ENCODE peak calls at places on chromosomes 6 and 20, in four cellular contexts. One of them, this sample, is unnamed.

GRCh38 chr6:36120539-36120938 is 9.8 kb upstream of the MAPK13 start:
- DNase-seq in H9: no peak
- DNase-seq in activated T-cell treated with anti-CD3 and anti-CD28 coated beads, Interleukin-2, amount 50 U/mL, for 72 hours: peak; percentile 78
- DNase-seq in lung: peak; percentile 47
- DNase-seq in this sample: peak; percentile 40

GRCh38 chr6:63440057-63440456 is 120.3 kb upstream of the LGSN start:
- DNase-seq in H9: peak; percentile 45
- DNase-seq in activated T-cell treated with anti-CD3 and anti-CD28 coated beads, Interleukin-2, amount 50 U/mL, for 72 hours: no peak
- DNase-seq in lung: no peak
- DNase-seq in this sample: no peak

GRCh38 chr6:12848969-12849368 is 132.4 kb downstream of the PHACTR1 start:
- DNase-seq in H9: no peak
- DNase-seq in activated T-cell treated with anti-CD3 and anti-CD28 coated beads, Interleukin-2, amount 50 U/mL, for 72 hours: no peak
- DNase-seq in lung: no peak
- DNase-seq in this sample: no peak

GRCh38 chr20:50242863-50243609 is 52.4 kb downstream of the CEBPB start:
- DNase-seq in H9: no peak
- DNase-seq in activated T-cell treated with anti-CD3 and anti-CD28 coated beads, Interleukin-2, amount 50 U/mL, for 72 hours: no peak
- DNase-seq in lung: no peak
- DNase-seq in this sample: peak; percentile 81

GRCh38 chr20:36919715-36920333 is 31.7 kb downstream of the SAMHD1 start:
- DNase-seq in H9: no peak
- DNase-seq in activated T-cell treated with anti-CD3 and anti-CD28 coated beads, Interleukin-2, amount 50 U/mL, for 72 hours: peak; percentile 35
- DNase-seq in lung: no peak
- DNase-seq in this sample: no peak

GRCh38 chr6:11650297-11650696 is 112.7 kb downstream of the TMEM170B start:
- DNase-seq in H9: peak; percentile 83
- DNase-seq in activated T-cell treated with anti-CD3 and anti-CD28 coated beads, Interleukin-2, amount 50 U/mL, for 72 hours: no peak
- DNase-seq in lung: no peak
- DNase-seq in this sample: no peak

GRCh38 chr6:41785254-41785653 is 2.2 kb upstream of the TOMM6 start:
- DNase-seq in H9: no peak
- DNase-seq in activated T-cell treated with anti-CD3 and anti-CD28 coated beads, Interleukin-2, amount 50 U/mL, for 72 hours: no peak
- DNase-seq in lung: no peak
- DNase-seq in this sample: no peak

GRCh38 chr20:61454053-61454452 is 202.0 kb downstream of the CDH4 start:
- DNase-seq in H9: no peak
- DNase-seq in activated T-cell treated with anti-CD3 and anti-CD28 coated beads, Interleukin-2, amount 50 U/mL, for 72 hours: no peak
- DNase-seq in lung: no peak
- DNase-seq in this sample: no peak

GRCh38 chr6:143592335-143592734 is 80.8 kb upstream of the FUCA2 start:
- DNase-seq in H9: no peak
- DNase-seq in activated T-cell treated with anti-CD3 and anti-CD28 coated beads, Interleukin-2, amount 50 U/mL, for 72 hours: no peak
- DNase-seq in lung: no peak
- DNase-seq in this sample: no peak

GRCh38 chr6:5960456-5960855 is 46.3 kb downstream of the NRN1 start:
- DNase-seq in H9: no peak
- DNase-seq in activated T-cell treated with anti-CD3 and anti-CD28 coated beads, Interleukin-2, amount 50 U/mL, for 72 hours: no peak
- DNase-seq in lung: no peak
- DNase-seq in this sample: no peak

GRCh38 chr20:58130574-58130973 is 97.9 kb downstream of the ANKRD60 start:
- DNase-seq in H9: peak; percentile 22
- DNase-seq in activated T-cell treated with anti-CD3 and anti-CD28 coated beads, Interleukin-2, amount 50 U/mL, for 72 hours: no peak
- DNase-seq in lung: no peak
- DNase-seq in this sample: no peak

GRCh38 chr6:108714012-108714773 is 134.0 kb upstream of the ARMC2 start:
- DNase-seq in H9: no peak
- DNase-seq in activated T-cell treated with anti-CD3 and anti-CD28 coated beads, Interleukin-2, amount 50 U/mL, for 72 hours: no peak
- DNase-seq in lung: no peak
- DNase-seq in this sample: no peak

GRCh38 chr6:167665698-167666380 is 160.9 kb upstream of the AFDN start:
- DNase-seq in H9: no peak
- DNase-seq in activated T-cell treated with anti-CD3 and anti-CD28 coated beads, Interleukin-2, amount 50 U/mL, for 72 hours: no peak
- DNase-seq in lung: no peak
- DNase-seq in this sample: no peak

GRCh38 chr6:154156135-154156948 is 117.3 kb downstream of the OPRM1 start:
- DNase-seq in H9: peak; percentile 83
- DNase-seq in activated T-cell treated with anti-CD3 and anti-CD28 coated beads, Interleukin-2, amount 50 U/mL, for 72 hours: peak; percentile 65
- DNase-seq in lung: peak; percentile 59
- DNase-seq in this sample: peak; percentile 92

GRCh38 chr6:164322533-164322932 is 908.0 kb downstream of the QKI start:
- DNase-seq in H9: no peak
- DNase-seq in activated T-cell treated with anti-CD3 and anti-CD28 coated beads, Interleukin-2, amount 50 U/mL, for 72 hours: no peak
- DNase-seq in lung: no peak
- DNase-seq in this sample: no peak

GRCh38 chr6:142372348-142372747 is 70.5 kb downstream of the ADGRG6 start:
- DNase-seq in H9: no peak
- DNase-seq in activated T-cell treated with anti-CD3 and anti-CD28 coated beads, Interleukin-2, amount 50 U/mL, for 72 hours: no peak
- DNase-seq in lung: no peak
- DNase-seq in this sample: no peak

GRCh38 chr6:24997186-24997585 is 61.4 kb upstream of the RIPOR2 start:
- DNase-seq in H9: no peak
- DNase-seq in activated T-cell treated with anti-CD3 and anti-CD28 coated beads, Interleukin-2, amount 50 U/mL, for 72 hours: no peak
- DNase-seq in lung: no peak
- DNase-seq in this sample: no peak

GRCh38 chr6:95133578-95133977 is 443.8 kb upstream of the MANEA start:
- DNase-seq in H9: no peak
- DNase-seq in activated T-cell treated with anti-CD3 and anti-CD28 coated beads, Interleukin-2, amount 50 U/mL, for 72 hours: no peak
- DNase-seq in lung: no peak
- DNase-seq in this sample: no peak

GRCh38 chr20:58143531-58143930 is 84.9 kb downstream of the ANKRD60 start:
- DNase-seq in H9: peak; percentile 10
- DNase-seq in activated T-cell treated with anti-CD3 and anti-CD28 coated beads, Interleukin-2, amount 50 U/mL, for 72 hours: no peak
- DNase-seq in lung: no peak
- DNase-seq in this sample: no peak

GRCh38 chr6:26328265-26328844 is 36.6 kb upstream of the BTN3A2 start:
- DNase-seq in H9: no peak
- DNase-seq in activated T-cell treated with anti-CD3 and anti-CD28 coated beads, Interleukin-2, amount 50 U/mL, for 72 hours: no peak
- DNase-seq in lung: no peak
- DNase-seq in this sample: no peak

GRCh38 chr6:139336488-139336887 is 38.0 kb downstream of the CITED2 start:
- DNase-seq in H9: no peak
- DNase-seq in activated T-cell treated with anti-CD3 and anti-CD28 coated beads, Interleukin-2, amount 50 U/mL, for 72 hours: no peak
- DNase-seq in lung: no peak
- DNase-seq in this sample: peak; percentile 80